ENCODE peak calls at places on chromosomes 12 and 14, in nine cellular contexts. U is omental fat pad, X is neural crest cell, N is fibroblast of pulmonary artery, Z is GM13976, P is cardiac fibroblast, G is esophagus muscularis mucosa, B is PC-3, T is Peyer's patch. C is an unnamed sample.
A peak's percentile ranks its signal among the peaks of the same experiment; 100 is the strongest.

GRCh38 chr14:74579447-74580274 is 32.4 kb downstream of the LTBP2 start:
- DNase-seq in X (no peak), B (peak; percentile 97), U (no peak), Z (no peak), G (no peak), P (peak; percentile 85), N (peak; percentile 94), T (peak; percentile 36), C (peak; percentile 89)

GRCh38 chr12:116661341-116661740 is 76.5 kb downstream of the SPRING1 start:
- DNase-seq in B (no peak), P (no peak), Z (no peak), U (no peak), N (no peak), G (no peak), T (no peak), X (no peak), C (no peak)

GRCh38 chr12:4224211-4224878 is 49.2 kb upstream of the CCND2 start:
- DNase-seq in X (no peak), U (no peak), Z (no peak), B (no peak), P (no peak), N (no peak), G (peak; percentile 74), T (no peak), C (no peak)

GRCh38 chr12:132114667-132115066 is 29.5 kb downstream of the DDX51 start:
- DNase-seq in X (no peak), T (no peak), N (no peak), G (no peak), B (no peak), P (no peak), U (no peak), Z (no peak), C (no peak)

GRCh38 chr14:93185333-93185688 is 194 bp downstream of the LYSET start:
- DNase-seq in Z (peak; percentile 24), G (no peak), T (no peak), N (no peak), X (no peak), P (no peak), U (no peak), B (peak; percentile 10), C (peak; percentile 14)

GRCh38 chr12:113196996-113197395 is 11.5 kb downstream of the RITA1 start:
- DNase-seq in X (peak; percentile 43), U (peak; percentile 37), Z (peak; percentile 90), N (peak; percentile 88), T (peak; percentile 66), P (peak; percentile 90), G (no peak), B (peak; percentile 88), C (peak; percentile 88)

GRCh38 chr14:93171366-93171765 is 13.3 kb downstream of the MOAP1 start:
- DNase-seq in G (no peak), U (no peak), N (no peak), X (no peak), B (peak; percentile 86), Z (no peak), P (no peak), T (no peak), C (no peak)

GRCh38 chr12:25689996-25690501 is 137.0 kb upstream of the LMNTD1 start:
- DNase-seq in B (no peak), U (no peak), X (no peak), T (no peak), Z (no peak), N (peak; percentile 39), P (peak; percentile 68), G (no peak), C (peak; percentile 22)

GRCh38 chr14:93100098-93100497 is 15.6 kb downstream of the ITPK1 start:
- DNase-seq in N (no peak), G (no peak), Z (no peak), X (no peak), U (no peak), T (no peak), B (no peak), P (no peak), C (no peak)

GRCh38 chr14:99682809-99683618 is 1.1 kb upstream of the CYP46A1 start:
- DNase-seq in B (peak; percentile 79), T (peak; percentile 89), Z (peak; percentile 88), G (peak; percentile 95), N (peak; percentile 65), U (peak; percentile 72), X (peak; percentile 88), P (peak; percentile 75), C (peak; percentile 61)

GRCh38 chr12:78208106-78208505 is 377.4 kb downstream of the NAV3 start:
- DNase-seq in U (no peak), Z (no peak), X (no peak), G (no peak), T (no peak), P (no peak), B (peak; percentile 42), N (no peak), C (no peak)

GRCh38 chr12:54622463-54623183 is 12.1 kb downstream of the LACRT start:
- DNase-seq in Z (no peak), U (no peak), P (peak; percentile 4), T (no peak), X (no peak), N (peak; percentile 13), B (peak; percentile 47), G (no peak), C (no peak)
- TF ChIP-seq CTCF in Z (no peak), U (no peak), P (peak; percentile 39), T (no peak), X (peak; percentile 61), N (peak; percentile 35), B (peak; percentile 55), G (no peak), C (peak; percentile 35)

DNA sequence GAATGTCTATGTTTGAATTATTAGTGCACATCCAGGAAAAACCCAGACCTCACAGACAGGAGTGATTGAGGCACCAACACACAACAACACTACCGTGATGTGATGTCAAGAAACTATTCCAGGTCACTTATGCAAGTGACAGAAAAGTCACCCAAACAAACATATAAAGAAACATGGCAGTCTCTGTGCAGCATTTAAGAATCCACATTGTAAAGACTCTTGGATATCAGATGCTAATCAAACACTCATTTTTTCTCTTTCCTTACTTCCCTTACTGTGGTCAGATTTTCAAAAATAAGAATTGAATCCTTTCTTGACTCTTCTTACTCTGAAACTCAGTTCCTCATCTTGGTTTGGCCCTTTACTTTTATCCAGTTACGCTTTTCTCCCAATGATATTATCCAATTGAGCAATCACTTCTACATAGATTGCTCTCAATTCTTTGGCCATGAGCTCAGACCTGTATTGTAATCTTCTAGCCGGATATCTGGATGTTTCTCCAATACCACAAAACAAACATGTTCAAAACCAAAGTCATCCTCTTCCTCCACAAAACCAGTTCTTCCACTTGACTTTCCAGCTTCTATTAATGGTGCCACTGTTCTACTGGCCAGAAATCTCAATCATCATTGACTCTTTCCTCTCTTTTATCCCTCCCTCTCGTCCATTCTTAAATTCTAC is 115.4 kb downstream of the DUSP6 start:
- DNase-seq in Z (no peak), P (no peak), B (peak; percentile 97), N (peak; percentile 70), U (no peak), T (no peak), G (no peak), X (no peak), C (no peak)
- TF ChIP-seq CTCF in Z (no peak), P (no peak), B (no peak), N (no peak), U (no peak), T (no peak), G (no peak), X (no peak), C (no peak)

GRCh38 chr14:35866595-35867279 is 40.6 kb downstream of the BRMS1L start:
- DNase-seq in Z (no peak), U (no peak), T (no peak), N (no peak), X (no peak), G (no peak), P (no peak), B (no peak), C (no peak)

GRCh38 chr14:35865611-35866010 is 39.5 kb downstream of the BRMS1L start:
- DNase-seq in B (no peak), G (no peak), T (no peak), U (no peak), P (no peak), X (no peak), Z (no peak), N (no peak), C (no peak)

GRCh38 chr14:35861204-35861868 is 35.2 kb downstream of the BRMS1L start:
- DNase-seq in G (no peak), T (no peak), X (no peak), Z (no peak), U (no peak), B (no peak), N (peak; percentile 12), P (peak; percentile 32), C (no peak)

DNA sequence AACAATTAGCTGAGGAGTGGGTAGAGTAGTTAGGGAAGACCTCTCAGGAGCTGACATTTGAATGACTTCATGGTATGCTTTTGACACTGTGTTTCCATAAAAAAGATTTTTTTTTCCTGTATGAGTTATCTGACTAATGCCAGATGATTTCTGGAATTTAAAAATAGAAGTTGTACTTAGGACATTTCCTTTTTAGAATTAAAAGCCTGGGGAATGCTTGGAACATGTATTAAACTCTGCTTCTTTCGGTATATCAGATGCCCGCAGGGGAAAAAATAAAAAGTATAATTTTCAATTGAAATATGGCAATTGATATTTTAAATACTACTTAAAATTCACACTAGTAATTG is 41.1 kb downstream of the BRMS1L start:
- DNase-seq in T (no peak), P (no peak), X (no peak), B (no peak), N (no peak), G (no peak), Z (no peak), U (no peak), C (no peak)
- TF ChIP-seq CTCF in T (no peak), P (no peak), X (no peak), B (no peak), N (no peak), G (no peak), Z (no peak), U (no peak), C (no peak)

DNA sequence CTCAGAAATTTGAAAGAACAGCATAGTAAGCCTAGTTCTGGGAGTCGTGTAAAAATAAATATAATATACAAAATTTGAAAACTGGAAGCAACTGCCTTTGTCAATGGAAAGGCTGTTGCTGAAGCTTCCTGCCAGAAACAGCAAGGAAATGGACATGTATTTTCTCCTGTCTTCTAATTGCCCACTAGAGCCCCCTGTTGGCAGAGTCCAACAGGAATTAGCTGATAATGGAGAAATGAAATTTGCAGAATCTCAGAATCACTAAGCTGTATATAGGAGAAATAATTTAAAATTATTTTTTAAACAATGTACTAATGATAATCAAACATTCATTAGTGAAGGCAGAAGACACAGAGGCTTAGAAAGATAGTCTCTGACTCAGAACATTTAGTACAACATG is 414.8 kb downstream of the SLC6A15 start:
- DNase-seq in N (peak; percentile 28), P (peak; percentile 27), B (peak; percentile 25), X (no peak), G (no peak), T (no peak), U (no peak), Z (no peak), C (peak; percentile 30)
- TF ChIP-seq CTCF in N (peak; percentile 54), P (no peak), B (peak; percentile 51), X (no peak), G (peak; percentile 30), T (no peak), U (no peak), Z (peak; percentile 24), C (peak; percentile 53)

GRCh38 chr12:91632042-91632786 is 449.6 kb upstream of the DCN start:
- DNase-seq in P (no peak), T (no peak), X (no peak), G (no peak), U (no peak), Z (no peak), N (no peak), B (no peak), C (no peak)
- TF ChIP-seq CTCF in P (no peak), T (no peak), X (no peak), G (no peak), U (no peak), Z (no peak), N (no peak), B (no peak), C (no peak)

GRCh38 chr14:63473194-63473788 is 69.9 kb downstream of the PPP2R5E start:
- DNase-seq in Z (no peak), G (no peak), N (no peak), P (no peak), T (no peak), X (no peak), B (no peak), U (no peak), C (peak; percentile 33)
- TF ChIP-seq CTCF in Z (no peak), G (no peak), N (no peak), P (no peak), T (no peak), X (no peak), B (no peak), U (no peak), C (no peak)